ENCODE peak calls at places on chromosome 18, in ten cellular contexts. F is upper lobe of right lung; H is HCT116; G is tibial nerve; B is tibial artery; R is suprapubic skin; N is astrocyte; V is fibroblast of lung; A is neural progenitor cell; J is CD8-positive, alpha-beta T cell. E is an unnamed sample.
A peak's percentile ranks its signal among the peaks of the same experiment; 100 is the strongest.

GRCh38 chr18:63708650-63709049 is 5.9 kb downstream of the SERPINB11 start:
- DNase-seq in F (no peak), H (no peak), G (no peak), B (no peak), R (no peak), N (peak; percentile 85), V (peak; percentile 32), A (no peak), J (no peak), E (no peak)

GRCh38 chr18:49447810-49448745 is 12.4 kb downstream of the DYM start:
- DNase-seq in F (no peak), H (peak; percentile 67), G (no peak), B (no peak), R (no peak), N (peak; percentile 10), V (peak; percentile 68), A (peak; percentile 76), J (peak; percentile 7), E (no peak)

GRCh38 chr18:72544092-72544886 is at the start of gene CBLN2:
- DNase-seq in F (peak; percentile 79), H (no peak), G (no peak), B (no peak), R (no peak), N (peak; percentile 41), V (peak; percentile 58), A (peak; percentile 91), J (no peak), E (no peak)

GRCh38 chr18:13381907-13382682 is 163.5 kb downstream of the LDLRAD4 start:
- DNase-seq in F (peak; percentile 78), H (no peak), G (peak; percentile 55), B (peak; percentile 86), R (peak; percentile 71), N (peak; percentile 71), V (peak; percentile 40), A (no peak), J (no peak), E (peak; percentile 86)

GRCh38 chr18:72160504-72161445 is 383.4 kb downstream of the CBLN2 start:
- DNase-seq in F (no peak), H (no peak), G (no peak), B (no peak), R (no peak), N (no peak), V (no peak), A (no peak), J (no peak), E (no peak)

GRCh38 chr18:64513401-64513800 is 364.5 kb upstream of the LINC00305 start:
- DNase-seq in F (no peak), H (no peak), G (no peak), B (no peak), R (no peak), N (no peak), V (no peak), A (no peak), J (no peak), E (no peak)

GRCh38 chr18:48806551-48807261 is 144.1 kb downstream of the SMAD7 start:
- DNase-seq in F (peak; percentile 54), H (peak; percentile 12), G (no peak), B (peak; percentile 90), R (peak; percentile 72), N (peak; percentile 38), V (peak; percentile 20), A (no peak), J (no peak), E (peak; percentile 81)

GRCh38 chr18:48799724-48800315 is 150.9 kb downstream of the SMAD7 start:
- DNase-seq in F (peak; percentile 26), H (no peak), G (no peak), B (peak; percentile 45), R (peak; percentile 70), N (no peak), V (no peak), A (no peak), J (no peak), E (no peak)

DNA sequence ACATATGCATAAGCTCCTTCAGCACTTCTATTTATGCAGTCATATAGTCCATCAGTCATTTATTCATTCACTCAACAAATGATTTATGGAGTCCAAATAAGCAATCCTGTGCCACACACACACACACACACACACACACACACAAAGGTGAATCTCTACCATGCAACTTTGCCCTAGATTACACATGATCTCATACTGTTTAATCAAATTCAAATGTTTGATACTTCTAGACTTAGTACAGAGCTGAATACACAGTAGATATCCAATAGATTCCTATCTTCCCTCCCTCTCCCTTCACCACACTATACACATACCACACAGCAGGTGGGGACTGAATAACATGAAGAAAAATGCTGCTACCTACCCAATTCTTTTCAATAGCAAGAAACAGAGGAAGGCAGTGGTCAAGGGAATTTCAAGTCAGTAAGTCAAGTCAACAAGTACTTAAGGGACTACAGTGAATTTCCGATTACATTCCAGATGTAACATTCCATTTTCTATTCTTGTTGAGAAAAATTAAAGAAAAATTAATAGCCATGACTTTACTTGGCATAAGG is 65.4 kb downstream of the EPG5 start:
- DNase-seq in F (no peak), H (no peak), G (no peak), B (no peak), R (no peak), N (no peak), V (no peak), A (no peak), J (no peak), E (no peak)
- TF ChIP-seq CTCF in F (no peak), H (no peak), G (no peak), B (no peak), R (no peak), N (no peak), V (no peak), A (no peak), J (no peak), E (no peak)

GRCh38 chr18:79400591-79401381 is 5.1 kb downstream of the NFATC1 start:
- DNase-seq in F (peak; percentile 61), H (no peak), G (no peak), B (no peak), R (no peak), N (no peak), V (no peak), A (peak; percentile 42), J (peak; percentile 28), E (no peak)
- H3K4me3 ChIP-seq in F (peak overlapping the region; percentile 68), H (peak overlapping the region; percentile 66), G (peak overlapping the region; percentile 76), B (peak overlapping the region; percentile 80), R (peak overlapping the region; percentile 76), N (peak overlapping the region; percentile 23), V (peak overlapping the region; percentile 60), A (peak overlapping the region; percentile 88), J (peak overlapping the region; percentile 58), E (peak overlapping the region; percentile 85)

GRCh38 chr18:34886162-34886561 is 155.1 kb upstream of the MAPRE2 start:
- DNase-seq in F (no peak), H (no peak), G (no peak), B (no peak), R (no peak), N (no peak), V (no peak), A (no peak), J (no peak), E (no peak)

GRCh38 chr18:34880882-34881852 is 160.0 kb upstream of the MAPRE2 start:
- DNase-seq in F (no peak), H (no peak), G (no peak), B (no peak), R (no peak), N (no peak), V (peak; percentile 61), A (no peak), J (no peak), E (no peak)

GRCh38 chr18:34880403-34880802 is 160.8 kb upstream of the MAPRE2 start:
- DNase-seq in F (no peak), H (no peak), G (no peak), B (no peak), R (no peak), N (no peak), V (no peak), A (no peak), J (no peak), E (no peak)

GRCh38 chr18:34887881-34888580 is 153.2 kb upstream of the MAPRE2 start:
- DNase-seq in F (no peak), H (no peak), G (no peak), B (no peak), R (no peak), N (no peak), V (no peak), A (no peak), J (no peak), E (no peak)

GRCh38 chr18:34884456-34884855 is 156.8 kb upstream of the MAPRE2 start:
- DNase-seq in F (no peak), H (no peak), G (no peak), B (no peak), R (no peak), N (no peak), V (no peak), A (no peak), J (no peak), E (no peak)
- H3K4me1 ChIP-seq in F (no peaks in the 10 kb centered on the region), H (no peaks in the 10 kb centered on the region), G (no peaks in the 10 kb centered on the region), B (peaks cover 50% of the 10 kb centered on the region), R (no peaks in the 10 kb centered on the region), N (no peaks in the 10 kb centered on the region), V (peaks cover 3% of the 10 kb centered on the region), A (peaks cover 6% of the 10 kb centered on the region), J (no peaks in the 10 kb centered on the region), E (no peaks in the 10 kb centered on the region)

GRCh38 chr18:8949206-8949605 is 153.3 kb upstream of the NDUFV2 start:
- DNase-seq in F (no peak), H (no peak), G (no peak), B (no peak), R (no peak), N (peak; percentile 49), V (no peak), A (no peak), J (no peak), E (no peak)

GRCh38 chr18:8951491-8951890 is 151.0 kb upstream of the NDUFV2 start:
- DNase-seq in F (no peak), H (no peak), G (no peak), B (no peak), R (no peak), N (no peak), V (no peak), A (no peak), J (no peak), E (no peak)

GRCh38 chr18:8952174-8952573 is 150.3 kb upstream of the NDUFV2 start:
- DNase-seq in F (no peak), H (no peak), G (no peak), B (no peak), R (no peak), N (no peak), V (no peak), A (no peak), J (no peak), E (no peak)

GRCh38 chr18:8948471-8949149 is 153.9 kb upstream of the NDUFV2 start:
- DNase-seq in F (no peak), H (no peak), G (no peak), B (no peak), R (no peak), N (peak; percentile 96), V (peak; percentile 72), A (no peak), J (no peak), E (no peak)

DNA sequence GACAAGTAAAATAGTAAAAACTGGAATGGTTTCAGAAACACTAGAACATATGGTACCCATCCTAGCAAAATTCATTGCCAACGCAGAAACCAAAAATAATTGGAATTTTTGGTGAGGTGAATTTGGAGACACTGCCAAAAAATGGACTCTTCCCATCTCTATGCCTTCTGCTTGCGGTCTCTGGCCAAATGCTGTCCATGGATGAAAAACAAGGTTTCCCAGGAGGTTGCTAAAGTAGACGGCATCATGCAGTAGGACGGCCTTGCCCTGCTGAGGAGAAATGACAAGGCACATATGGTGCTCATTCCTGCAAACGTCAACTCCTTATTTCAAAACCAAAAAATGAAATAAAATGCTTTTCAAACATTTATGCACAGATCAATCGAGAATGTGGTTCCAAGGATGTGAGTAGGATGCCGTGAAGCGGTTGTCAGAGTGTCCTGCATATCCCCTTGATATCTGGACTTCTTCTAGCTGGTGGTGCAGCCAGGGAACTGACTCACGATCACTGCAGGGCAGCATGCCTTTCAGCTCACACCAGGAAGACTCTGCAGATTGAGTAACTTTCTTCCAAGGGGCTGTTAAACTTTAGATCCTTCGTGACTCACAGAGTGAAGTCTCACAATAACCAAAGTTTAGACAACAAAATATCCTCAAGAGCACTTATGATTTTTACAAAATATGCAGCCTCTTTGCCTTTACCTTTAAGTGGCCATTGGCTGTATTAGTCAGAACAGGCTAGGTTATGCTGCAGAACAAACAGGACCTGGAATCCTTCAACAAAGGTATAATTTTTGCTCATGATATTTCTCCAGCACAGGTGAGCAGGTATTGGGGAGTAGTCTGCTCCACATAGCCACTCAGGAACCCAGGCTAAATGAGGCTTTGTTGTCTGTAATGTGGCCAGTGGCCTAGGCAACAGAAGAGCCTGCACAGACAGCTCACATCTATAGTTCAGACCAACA is 149.4 kb upstream of the NDUFV2 start:
- DNase-seq in F (no peak), H (no peak), G (no peak), B (no peak), R (no peak), N (peak; percentile 72), V (peak; percentile 84), A (no peak), J (no peak), E (no peak)
- TF ChIP-seq CTCF in F (no peak), H (no peak), G (no peak), B (no peak), R (no peak), N (no peak), V (no peak), A (no peak), J (no peak), E (no peak)